ENCODE peak calls at places on chromosomes 3 and 15, in five cellular contexts. K is cardiac fibroblast, J is sigmoid colon, H is PC-9, B is astrocyte of the spinal cord. D is an unnamed sample.

GRCh38 chr3:197137741-197138140 is 108.1 kb upstream of the MELTF start:
- DNase-seq in K (peak), H (no peak), B (no peak), J (no peak), D (no peak)

GRCh38 chr3:100113728-100114412 is 431 bp downstream of the FILIP1L start:
- DNase-seq in H (peak), B (no peak), K (peak), J (no peak), D (peak)

GRCh38 chr3:65672876-65673815 is 365.6 kb downstream of the MAGI1 start:
- DNase-seq in H (no peak), B (peak), K (peak), J (peak), D (peak)

GRCh38 chr3:47761046-47761445 is 20.6 kb downstream of the SMARCC1 start:
- DNase-seq in K (no peak), B (no peak), H (no peak), J (no peak), D (no peak)

GRCh38 chr3:33299395-33300081 is 22.3 kb downstream of the FBXL2 start:
- DNase-seq in J (no peak), H (peak), K (peak), B (peak), D (peak)

GRCh38 chr15:50138391-50138790 is 19.4 kb upstream of the ATP8B4 start:
- DNase-seq in K (peak), J (no peak), H (no peak), B (no peak), D (no peak)

GRCh38 chr3:128783774-128784173 is 57.8 kb downstream of the RAB7A start:
- DNase-seq in B (no peak), K (no peak), H (no peak), J (no peak), D (no peak)

GRCh38 chr3:72183489-72183888 is 398.5 kb upstream of the PROK2 start:
- DNase-seq in H (no peak), J (no peak), K (no peak), B (no peak), D (no peak)

GRCh38 chr15:56469484-56469883 is 4.5 kb upstream of the MNS1 start:
- DNase-seq in J (no peak), B (no peak), K (no peak), H (no peak), D (no peak)

GRCh38 chr3:1272541-1273265 is 179.9 kb downstream of the CNTN6 start:
- DNase-seq in K (no peak), H (no peak), B (peak), J (no peak), D (no peak)

GRCh38 chr3:131796558-131796957 is 238.3 kb downstream of the CPNE4 start:
- DNase-seq in J (no peak), H (no peak), B (no peak), K (no peak), D (no peak)

GRCh38 chr3:177282028-177282655 is 84.9 kb upstream of the TBL1XR1 start:
- DNase-seq in J (no peak), B (no peak), H (peak), K (no peak), D (no peak)

GRCh38 chr3:133927543-133928066 is 31.9 kb upstream of the RAB6B start:
- DNase-seq in J (no peak), K (peak), H (no peak), B (peak), D (no peak)

GRCh38 chr15:50108446-50108845 is 10.6 kb downstream of the ATP8B4 start:
- DNase-seq in B (no peak), H (no peak), K (no peak), J (no peak), D (no peak)

GRCh38 chr15:89090791-89091666 is 2.8 kb downstream of the ABHD2 start:
- DNase-seq in K (peak), B (peak), H (peak), J (peak), D (peak)

GRCh38 chr3:187952849-187953248 is 201.1 kb upstream of the LPP start:
- DNase-seq in J (no peak), K (no peak), H (peak), B (no peak), D (no peak)

GRCh38 chr15:44595246-44595645 is 58.3 kb downstream of the EIF3J start:
- DNase-seq in J (no peak), H (no peak), K (no peak), B (no peak), D (no peak)

GRCh38 chr15:70512772-70513362 is 250.5 kb downstream of the UACA start:
- DNase-seq in H (peak), J (no peak), B (peak), K (peak), D (peak)

GRCh38 chr15:65812921-65813320 is 20.8 kb upstream of the DENND4A start:
- DNase-seq in J (no peak), B (no peak), K (no peak), H (no peak), D (no peak)

GRCh38 chr3:38500688-38501417 is 4.7 kb downstream of the EXOG start:
- DNase-seq in K (no peak), J (no peak), H (no peak), B (no peak), D (no peak)

GRCh38 chr15:78536134-78536533 is 4.1 kb upstream of the PSMA4 start:
- DNase-seq in K (peak), H (no peak), B (peak), J (no peak), D (no peak)

GRCh38 chr3:37986479-37987314 is 3.9 kb upstream of the VILL start:
- DNase-seq in J (peak), K (no peak), H (peak), B (no peak), D (peak)

GRCh38 chr15:58606577-58607080 is 142.9 kb downstream of the ADAM10 start:
- DNase-seq in B (no peak), J (no peak), H (no peak), K (no peak), D (no peak)

GRCh38 chr3:132344666-132345280 is 27.6 kb downstream of the ACP3 start:
- DNase-seq in K (peak), H (peak), J (no peak), B (peak), D (peak)

GRCh38 chr3:152474585-152474984 is 205.9 kb downstream of the MBNL1 start:
- DNase-seq in H (peak), K (peak), B (peak), J (no peak), D (peak)

GRCh38 chr15:28919201-28919627 is 33.4 kb downstream of the APBA2 start:
- DNase-seq in B (no peak), J (peak), K (no peak), H (no peak), D (no peak)

GRCh38 chr3:13852638-13853009 is 27.2 kb downstream of the WNT7A start:
- DNase-seq in B (no peak), J (no peak), K (no peak), H (peak), D (peak)

GRCh38 chr3:150078983-150079739 is 108.5 kb upstream of the PFN2 start:
- DNase-seq in H (no peak), J (peak), K (peak), B (peak), D (peak)

GRCh38 chr15:32844118-32844711 is 126.4 kb downstream of the GREM1 start:
- DNase-seq in K (peak), B (peak), J (no peak), H (no peak), D (peak)

GRCh38 chr15:77634266-77634962 is 1.7 kb upstream of the LINGO1 start:
- DNase-seq in K (peak), B (peak), J (peak), H (no peak), D (peak)

GRCh38 chr15:76336254-76337046 is at the start of gene ISL2:
- DNase-seq in K (peak), H (no peak), B (peak), J (peak), D (no peak)

GRCh38 chr15:60494108-60494507 is 15.2 kb upstream of the ICE2 start:
- DNase-seq in H (no peak), K (no peak), B (no peak), J (no peak), D (no peak)

GRCh38 chr3:16297991-16298885 is 33.2 kb downstream of the OXNAD1 start:
- DNase-seq in J (no peak), B (no peak), K (no peak), H (no peak), D (no peak)

GRCh38 chr3:190780524-190780923 is 82.0 kb downstream of the GMNC start:
- DNase-seq in K (peak), B (no peak), H (no peak), J (no peak), D (no peak)
- TF ChIP-seq CTCF in K (no peak), B (no peak), H (no peak), J (no peak), D (no peak)

GRCh38 chr3:169327969-169328368 is 335.5 kb downstream of the MECOM start:
- DNase-seq in J (no peak), B (no peak), H (peak), K (no peak), D (no peak)

GRCh38 chr3:169324454-169324789 is 339.1 kb downstream of the MECOM start:
- DNase-seq in K (no peak), J (no peak), H (no peak), B (no peak), D (no peak)

GRCh38 chr3:169328471-169328870 is 335.0 kb downstream of the MECOM start:
- DNase-seq in J (no peak), K (no peak), B (no peak), H (no peak), D (no peak)

GRCh38 chr3:169323580-169324453 is 339.7 kb downstream of the MECOM start:
- DNase-seq in H (no peak), K (peak), B (peak), J (peak), D (no peak)

DNA sequence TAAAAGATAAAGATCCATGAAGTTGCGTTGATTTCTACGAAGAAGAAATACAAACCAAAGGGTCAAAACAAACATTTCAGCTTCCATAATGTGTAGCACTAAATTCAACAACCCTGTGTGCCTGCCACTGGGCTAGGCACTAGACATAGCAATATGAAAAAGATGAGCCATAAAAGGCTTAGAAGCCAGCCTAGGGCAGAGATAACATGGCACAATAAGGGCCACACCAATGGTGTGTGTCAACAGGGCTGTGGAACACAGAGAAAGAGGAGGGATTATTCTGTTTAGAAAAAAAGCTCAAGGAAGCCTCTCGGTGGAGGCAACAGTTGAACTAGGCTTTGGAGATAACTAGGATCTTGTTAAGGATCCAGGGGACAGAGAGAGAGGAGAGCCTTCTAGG is 337.7 kb downstream of the MECOM start:
- DNase-seq in J (no peak), H (no peak), B (no peak), K (no peak), D (no peak)
- TF ChIP-seq CTCF in J (no peak), H (no peak), B (no peak), K (no peak), D (no peak)

DNA sequence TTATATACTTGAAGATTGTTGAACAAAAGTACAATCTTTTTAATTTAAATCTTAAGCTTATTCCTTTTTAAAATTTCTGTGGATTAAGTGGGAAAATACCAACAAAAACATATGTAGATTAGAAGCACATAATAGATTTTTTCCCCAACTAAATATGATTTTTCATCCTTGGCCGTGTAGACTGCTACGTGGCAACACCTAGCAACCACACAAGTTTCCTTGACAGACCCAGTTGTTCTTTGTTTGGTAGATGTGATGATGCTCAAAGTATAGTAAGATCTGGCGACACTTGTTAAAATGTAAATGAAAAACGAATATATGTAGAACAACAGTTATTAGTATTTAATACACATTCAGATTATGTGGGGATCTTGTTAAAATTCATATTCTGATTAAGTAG is 271.0 kb upstream of the ROBO2 start:
- DNase-seq in K (no peak), H (no peak), J (no peak), B (no peak), D (no peak)
- TF ChIP-seq CTCF in K (no peak), H (no peak), J (no peak), B (no peak), D (no peak)

GRCh38 chr3:138567403-138567802 is 26.7 kb downstream of the CEP70 start:
- DNase-seq in B (no peak), K (no peak), H (no peak), J (no peak), D (no peak)
- TF ChIP-seq CTCF in B (no peak), K (no peak), H (no peak), J (no peak), D (no peak)

DNA sequence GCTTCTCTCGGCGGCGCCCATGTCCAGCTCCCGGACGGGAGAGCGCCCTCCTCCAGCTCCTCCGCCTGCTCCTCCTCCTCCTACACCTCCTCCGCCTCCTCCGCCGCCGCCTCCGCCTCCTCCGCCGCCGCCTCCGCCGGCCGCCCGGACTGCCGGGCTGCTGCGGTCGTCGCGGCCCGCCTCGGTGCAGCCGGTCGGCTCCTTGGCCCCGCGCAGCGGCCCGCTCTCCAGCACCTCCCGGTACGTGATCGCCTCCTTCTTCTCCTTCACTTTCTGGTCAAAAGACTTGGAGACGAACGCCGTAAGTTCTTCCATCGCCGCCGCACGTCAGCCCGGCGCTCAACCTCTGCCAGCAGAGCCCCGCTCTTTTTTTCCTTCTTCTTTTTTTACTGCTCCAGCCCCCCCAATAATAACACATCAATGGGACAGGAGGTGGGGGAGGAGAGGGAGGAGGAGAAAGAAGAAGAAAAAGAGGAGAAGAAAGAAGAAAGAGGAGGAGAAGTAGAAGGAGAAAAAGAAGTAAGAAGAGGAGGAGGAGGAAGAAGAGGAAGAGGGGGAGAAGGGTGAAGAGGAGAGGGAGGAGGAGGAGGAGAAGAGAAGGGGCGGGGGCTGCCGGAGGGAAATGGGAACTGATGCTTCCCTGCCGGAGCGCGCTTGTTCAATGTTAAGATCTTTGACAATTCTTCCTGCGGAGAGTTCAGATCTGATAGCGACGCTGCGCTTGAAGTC is at the start of gene SHOX2:
- DNase-seq in B (peak), J (no peak), H (peak), K (peak), D (peak)
- TF ChIP-seq CTCF in B (no peak), J (no peak), H (no peak), K (no peak), D (no peak)

GRCh38 chr3:40505599-40506462 is at the start of gene ZNF620:
- DNase-seq in H (peak), B (peak), J (peak), K (peak), D (peak)
- TF ChIP-seq CTCF in H (no peak), B (peak), J (no peak), K (peak), D (no peak)

GRCh38 chr3:163939926-163940325 is 1138.4 kb downstream of the SI start:
- DNase-seq in H (peak), B (peak), K (no peak), J (no peak), D (peak)
- TF ChIP-seq CTCF in H (peak), B (peak), K (no peak), J (no peak), D (no peak)

D was measured in MCF 10A.